ENCODE peak calls at places on chromosome 2, in four cellular contexts. N is A172, B is activated T-helper 1 cell treated with Interleukin-2 at 50 U/mL for 16 hours, Y is SHP77. S is an unnamed sample.

GRCh38 chr2:178391701-178392100 is 59.3 kb downstream of the PRKRA start:
- DNase-seq in N (no peak), B (no peak), Y (no peak), S (no peak)

GRCh38 chr2:150125708-150126107 is 361.8 kb downstream of the RND3 start:
- DNase-seq in B (no peak), N (peak; percentile 76), Y (no peak), S (no peak)

GRCh38 chr2:143482316-143482715 is 353.1 kb downstream of the ARHGAP15 start:
- DNase-seq in B (no peak), Y (no peak), N (no peak), S (no peak)

GRCh38 chr2:68637047-68637446 is 6.3 kb upstream of the PROKR1 start:
- DNase-seq in Y (no peak), B (no peak), N (no peak), S (no peak)

GRCh38 chr2:95104606-95105005 is 17.0 kb downstream of the MRPS5 start:
- DNase-seq in B (no peak), Y (no peak), N (no peak), S (no peak)

GRCh38 chr2:135742307-135742838 is 718 bp downstream of the UBXN4 start:
- DNase-seq in Y (peak; percentile 0), N (peak; percentile 59), B (no peak), S (peak; percentile 26)

GRCh38 chr2:10759151-10759714 is 37.8 kb downstream of the ATP6V1C2 start:
- DNase-seq in Y (no peak), B (no peak), N (no peak), S (no peak)

GRCh38 chr2:64448069-64448468 is 5.9 kb upstream of the LGALSL start:
- DNase-seq in B (no peak), N (peak; percentile 4), Y (no peak), S (no peak)

GRCh38 chr2:159380676-159381239 is 94.3 kb upstream of the WDSUB1 start:
- DNase-seq in B (no peak), N (no peak), Y (no peak), S (no peak)

GRCh38 chr2:203533696-203534471 is 1.2 kb downstream of the RAPH1 start:
- DNase-seq in Y (no peak), N (peak; percentile 54), B (no peak), S (no peak)

S was measured in NCI-H2029 treated with DMSO at 0.1 percent for 48 hours.